ENCODE peak calls at places on chromosome X, in nine cellular contexts. U is tibial artery, F is COR-L47, G is natural killer cell, O is astrocyte of the spinal cord, E is NCI-H510A, I is A549, C is GM23248, H is mucosa of descending colon. K is an unnamed sample.

GRCh38 chrX:110250847-110251246 is 67.0 kb downstream of the AMMECR1 start:
- DNase-seq in U (no peak), F (no peak), G (no peak), O (no peak), E (no peak), I (no peak), C (no peak), H (no peak), K (no peak)

GRCh38 chrX:17242470-17242869 is 132.5 kb upstream of the NHS start:
- DNase-seq in U (peak; percentile 32), F (peak; percentile 73), G (no peak), O (peak; percentile 54), E (peak; percentile 1), I (peak; percentile 55), C (peak; percentile 52), H (peak; percentile 72), K (no peak)

GRCh38 chrX:9522756-9523155 is 57.9 kb downstream of the TBL1X start:
- DNase-seq in U (no peak), F (no peak), G (no peak), O (no peak), E (no peak), I (no peak), C (no peak), H (no peak), K (no peak)

GRCh38 chrX:155534800-155535199 is 76.4 kb upstream of the F8A3 start:
- DNase-seq in U (no peak), F (no peak), G (no peak), O (no peak), E (no peak), I (peak; percentile 3), C (no peak), H (no peak), K (no peak)

GRCh38 chrX:66677430-66677829 is 38.6 kb upstream of the EDA2R start:
- DNase-seq in U (no peak), F (no peak), G (no peak), O (peak; percentile 36), E (no peak), I (no peak), C (peak; percentile 27), H (no peak), K (no peak)

GRCh38 chrX:83469551-83469950 is 38.5 kb upstream of the POU3F4 start:
- DNase-seq in U (no peak), F (no peak), G (no peak), O (peak; percentile 8), E (no peak), I (peak; percentile 4), C (peak; percentile 10), H (peak; percentile 34), K (no peak)

GRCh38 chrX:47316276-47317025 is 53.9 kb upstream of the ZNF157 start:
- DNase-seq in U (no peak), F (peak; percentile 54), G (no peak), O (peak; percentile 26), E (no peak), I (no peak), C (peak; percentile 10), H (no peak), K (no peak)

GRCh38 chrX:16114640-16115039 is 8.7 kb upstream of the GRPR start:
- DNase-seq in U (no peak), F (no peak), G (no peak), O (peak; percentile 88), E (no peak), I (no peak), C (peak; percentile 87), H (no peak), K (no peak)

GRCh38 chrX:11970935-11971334 is 167.3 kb upstream of the FRMPD4 start:
- DNase-seq in U (no peak), F (no peak), G (no peak), O (no peak), E (no peak), I (no peak), C (peak; percentile 9), H (no peak), K (no peak)

GRCh38 chrX:136752796-136753195 is 27.9 kb downstream of the ARHGEF6 start:
- DNase-seq in U (peak; percentile 35), F (no peak), G (no peak), O (peak; percentile 20), E (no peak), I (no peak), C (peak; percentile 69), H (no peak), K (no peak)

GRCh38 chrX:139738581-139738980 is 30.6 kb upstream of the MCF2 start:
- DNase-seq in U (no peak), F (no peak), G (no peak), O (peak; percentile 49), E (peak; percentile 12), I (no peak), C (peak; percentile 18), H (no peak), K (no peak)

GRCh38 chrX:39928704-39929439 is 168.9 kb downstream of the BCOR start:
- DNase-seq in U (no peak), F (no peak), G (no peak), O (no peak), E (no peak), I (peak; percentile 88), C (no peak), H (peak; percentile 33), K (no peak)

GRCh38 chrX:42505057-42505456 is 272.9 kb downstream of the PPP1R2C start:
- DNase-seq in U (no peak), F (no peak), G (no peak), O (no peak), E (no peak), I (no peak), C (no peak), H (no peak), K (no peak)

GRCh38 chrX:144798972-144799371 is 448.3 kb upstream of the SPANXN1 start:
- DNase-seq in U (no peak), F (no peak), G (no peak), O (no peak), E (no peak), I (no peak), C (no peak), H (no peak), K (no peak)

GRCh38 chrX:153878969-153879653 is 6.9 kb downstream of the L1CAM start:
- DNase-seq in U (no peak), F (peak; percentile 62), G (no peak), O (no peak), E (no peak), I (no peak), C (no peak), H (no peak), K (no peak)

GRCh38 chrX:101450052-101450451 is 35.2 kb upstream of the ARMCX4 start:
- DNase-seq in U (no peak), F (no peak), G (no peak), O (no peak), E (no peak), I (no peak), C (no peak), H (no peak), K (no peak)

GRCh38 chrX:39377171-39377570 is 575.9 kb downstream of the MID1IP1 start:
- DNase-seq in U (no peak), F (no peak), G (no peak), O (no peak), E (no peak), I (no peak), C (no peak), H (no peak), K (no peak)

GRCh38 chrX:54495814-54496516 is at the start of gene FGD1:
- DNase-seq in U (peak; percentile 58), F (peak; percentile 17), G (no peak), O (peak; percentile 62), E (peak; percentile 28), I (peak; percentile 64), C (peak; percentile 77), H (peak; percentile 78), K (peak; percentile 91)

K was measured in esophagus muscularis mucosa.